ENCODE peak calls at places on chromosomes 1 and 21, in four cellular contexts. D, F, O and J are unnamed samples.
A peak's percentile ranks its signal among the peaks of the same experiment; 100 is the strongest.

GRCh38 chr1:2545754-2546514 is 10.2 kb upstream of the TNFRSF14 start:
- DNase-seq in D (peak; percentile 88), F (peak; percentile 66), O (peak; percentile 86), J (peak; percentile 85)

GRCh38 chr1:91844862-91845528 is 41.0 kb downstream of the TGFBR3 start:
- DNase-seq in D (peak; percentile 62), F (peak; percentile 96), O (peak; percentile 72), J (no peak)

GRCh38 chr1:12339861-12340557 is 110.2 kb downstream of the VPS13D start:
- DNase-seq in D (no peak), F (no peak), O (no peak), J (no peak)

GRCh38 chr1:58062635-58063034 is 483.9 kb downstream of the OMA1 start:
- DNase-seq in D (no peak), F (no peak), O (no peak), J (no peak)

GRCh38 chr1:91752324-91752723 is 133.6 kb downstream of the TGFBR3 start:
- DNase-seq in D (no peak), F (no peak), O (no peak), J (no peak)

GRCh38 chr1:117433943-117434342 is 66.7 kb downstream of the MAN1A2 start:
- DNase-seq in D (no peak), F (no peak), O (no peak), J (no peak)

GRCh38 chr1:47487826-47488450 is 50.1 kb downstream of the FOXD2 start:
- DNase-seq in D (no peak), F (no peak), O (no peak), J (no peak)

GRCh38 chr1:115545791-115546733 is 95.7 kb upstream of the VANGL1 start:
- DNase-seq in D (peak; percentile 70), F (peak; percentile 78), O (no peak), J (no peak)

GRCh38 chr1:63638471-63638870 is 45.3 kb downstream of the PGM1 start:
- DNase-seq in D (no peak), F (no peak), O (no peak), J (no peak)

DNA sequence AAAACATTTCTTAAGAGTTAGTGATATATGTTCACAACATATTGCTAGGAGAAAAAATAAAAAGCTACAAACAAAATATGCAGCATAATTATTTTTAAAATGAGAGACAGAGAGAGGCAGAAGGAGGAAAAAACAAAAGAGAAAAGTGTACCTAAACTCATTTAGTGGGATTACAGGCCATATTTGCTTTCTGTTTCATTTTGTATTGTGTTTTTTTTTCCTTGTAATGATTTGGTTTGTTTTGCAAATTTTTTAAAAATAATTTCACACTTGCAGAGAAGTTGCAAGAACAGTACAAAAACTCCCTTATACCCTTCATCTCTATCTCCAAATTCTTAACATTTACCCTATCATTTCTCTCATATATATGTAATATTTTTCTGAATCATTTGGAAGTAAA is 65.0 kb downstream of the LBR start:
- DNase-seq in D (no peak), F (no peak), O (no peak), J (no peak)
- H3K4me3 ChIP-seq in D (no peak overlapping the region), F (no peak overlapping the region), O (no peak overlapping the region), J (no peak overlapping the region)

DNA sequence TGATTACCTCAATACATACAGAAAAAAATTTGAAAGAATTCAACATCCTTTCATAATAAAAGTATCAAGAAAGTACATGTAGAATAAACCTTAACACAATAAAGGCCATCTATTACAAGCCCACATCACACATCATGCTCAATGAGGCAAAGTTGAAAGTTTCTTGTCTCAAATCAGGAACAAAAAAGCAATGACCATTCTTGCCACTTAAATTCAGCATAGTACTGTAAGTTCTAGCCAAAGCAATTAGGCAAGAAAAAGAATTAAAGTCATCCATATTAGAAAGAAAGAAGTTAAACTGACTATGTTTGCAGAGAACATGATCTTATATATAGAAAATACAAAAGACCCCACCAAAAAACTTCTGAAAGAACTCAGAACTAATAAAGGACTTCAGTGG is 44.5 kb downstream of the KCNT2 start:
- DNase-seq in D (no peak), F (no peak), O (no peak), J (no peak)
- H3K27ac ChIP-seq in D (no peak overlapping the region), F (no peak overlapping the region), O (no peak overlapping the region), J (no peak overlapping the region)

GRCh38 chr1:109397451-109398342 is at the start of gene SORT1:
- DNase-seq in D (peak; percentile 53), F (peak; percentile 80), O (peak; percentile 91), J (peak; percentile 71)

GRCh38 chr1:109396971-109397370 is 747 bp downstream of the SORT1 start:
- DNase-seq in D (no peak), F (no peak), O (no peak), J (no peak)

GRCh38 chr1:109394591-109395281 is 3.0 kb downstream of the SORT1 start:
- DNase-seq in D (no peak), F (no peak), O (no peak), J (no peak)

GRCh38 chr1:109396513-109396839 is 1.2 kb downstream of the SORT1 start:
- DNase-seq in D (no peak), F (no peak), O (no peak), J (no peak)

GRCh38 chr1:109395602-109396512 is 1.9 kb downstream of the SORT1 start:
- DNase-seq in D (no peak), F (peak; percentile 30), O (peak; percentile 58), J (no peak)
- H3K4me3 ChIP-seq in D (no peak overlapping the region), F (no peak overlapping the region), O (peak overlapping the region; percentile 72), J (no peak overlapping the region)

DNA sequence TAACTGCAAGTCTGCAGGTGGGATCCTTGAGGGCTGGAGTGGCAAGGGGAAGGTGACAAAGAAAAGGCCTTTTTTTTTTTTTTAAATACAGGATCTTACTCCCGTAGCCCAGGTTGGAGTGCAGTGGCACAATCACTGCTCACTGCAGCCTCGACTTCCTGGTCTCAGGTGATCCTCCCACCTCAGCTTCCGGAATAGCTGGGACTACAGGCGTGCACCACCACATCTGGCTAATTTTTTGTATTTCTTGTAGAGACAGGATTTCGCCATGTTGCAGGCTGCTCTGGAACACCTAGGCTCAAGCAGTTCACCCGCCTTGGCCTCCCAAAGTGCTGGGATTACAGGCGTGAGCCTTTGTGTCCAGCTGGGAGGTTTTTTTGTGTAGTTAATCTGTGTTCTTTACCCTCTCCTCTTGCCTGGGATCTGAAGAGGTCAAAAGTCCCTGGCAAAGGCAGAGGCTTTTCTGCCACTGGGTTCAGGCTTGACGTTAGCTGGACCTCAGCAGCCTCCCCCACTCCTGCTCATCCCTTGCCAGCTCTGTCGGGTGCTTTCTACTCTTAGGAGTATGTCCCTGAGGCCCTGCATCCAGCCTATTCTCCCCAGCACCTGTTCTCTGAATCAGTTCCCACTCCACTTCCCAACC is 5.2 kb downstream of the IL6R start:
- DNase-seq in D (no peak), F (no peak), O (no peak), J (no peak)
- H3K27ac ChIP-seq in D (no peak overlapping the region), F (no peak overlapping the region), O (peak overlapping the region; percentile 100), J (no peak overlapping the region)

DNA sequence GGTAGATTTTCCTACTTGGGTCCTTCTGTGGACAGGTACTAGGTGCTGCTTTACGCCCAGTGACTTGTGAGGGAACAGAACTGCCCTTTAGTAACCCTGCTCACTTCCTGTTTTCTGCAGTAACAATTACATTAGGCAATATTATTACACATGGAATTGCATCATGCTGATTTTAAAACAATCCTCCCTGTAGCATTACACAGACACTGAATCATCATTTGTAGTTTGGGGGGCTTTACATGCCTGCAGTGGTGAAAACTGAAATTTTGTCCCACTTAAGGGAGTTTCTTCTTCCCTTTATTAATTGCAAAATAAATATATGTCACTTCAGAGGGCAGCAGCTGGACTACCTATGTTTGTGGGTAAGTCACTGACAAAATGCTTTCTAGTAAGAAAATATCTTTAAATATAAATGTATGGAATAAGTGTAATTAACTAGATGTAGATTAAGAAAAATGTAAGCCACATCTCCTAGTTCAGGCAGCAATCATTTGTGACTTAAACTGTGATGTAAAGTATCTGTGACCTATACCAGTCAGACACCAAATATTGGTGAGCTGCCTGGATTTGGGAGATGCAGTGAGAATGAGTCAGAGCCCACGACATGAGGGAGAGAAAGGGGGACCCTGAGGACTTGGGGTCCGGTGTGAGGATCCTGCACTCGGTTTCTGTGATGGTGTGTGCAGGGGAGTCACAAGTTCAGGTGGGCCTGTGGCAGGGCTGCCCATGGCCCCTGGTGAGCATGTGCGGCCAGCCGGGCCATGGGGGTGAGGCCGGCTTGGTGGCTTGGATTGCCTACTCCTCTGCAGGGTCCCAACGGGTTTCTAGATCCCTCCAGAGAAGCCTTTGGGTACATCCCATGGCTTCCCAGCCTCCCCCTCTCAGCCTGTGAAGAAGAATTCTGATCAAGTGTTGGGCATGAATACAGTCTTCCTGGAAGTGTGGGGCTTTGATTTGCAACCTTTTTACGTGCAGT is 19.2 kb upstream of the ABCG1 start:
- DNase-seq in D (peak; percentile 10), F (peak; percentile 83), O (no peak), J (peak; percentile 47)
- H3K4me3 ChIP-seq in D (no peak overlapping the region), F (no peak overlapping the region), O (no peak overlapping the region), J (no peak overlapping the region)

DNA sequence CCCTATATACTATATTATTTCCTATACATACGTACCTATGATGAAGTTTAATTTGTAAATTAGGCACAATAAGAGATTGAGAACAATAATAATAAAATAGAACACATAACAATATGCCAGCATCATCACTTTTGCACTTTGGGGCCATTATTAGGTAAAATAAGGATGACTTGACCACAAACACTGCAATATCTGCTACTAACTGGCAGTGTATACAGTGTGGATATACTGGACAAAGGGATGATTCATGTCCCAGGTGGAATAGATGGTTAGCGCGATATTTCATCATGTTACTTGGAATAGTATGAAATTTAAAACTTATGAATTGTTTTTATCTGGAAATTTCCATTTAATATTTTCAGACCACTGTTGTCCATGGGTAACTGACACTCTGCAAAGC is 35.4 kb upstream of the TXLNA start:
- DNase-seq in D (no peak), F (peak; percentile 15), O (no peak), J (no peak)
- H3K27ac ChIP-seq in D (no peak overlapping the region), F (no peak overlapping the region), O (no peak overlapping the region), J (no peak overlapping the region)

GRCh38 chr1:18643154-18644012 is 12.7 kb downstream of the PAX7 start:
- DNase-seq in D (no peak), F (no peak), O (no peak), J (no peak)

GRCh38 chr1:18640228-18641004 is 9.8 kb downstream of the PAX7 start:
- DNase-seq in D (no peak), F (no peak), O (no peak), J (no peak)

GRCh38 chr1:18642278-18643095 is 11.8 kb downstream of the PAX7 start:
- DNase-seq in D (no peak), F (no peak), O (no peak), J (no peak)

GRCh38 chr1:18639335-18640055 is 8.8 kb downstream of the PAX7 start:
- DNase-seq in D (no peak), F (no peak), O (no peak), J (no peak)

GRCh38 chr1:18641005-18641941 is 10.6 kb downstream of the PAX7 start:
- DNase-seq in D (no peak), F (no peak), O (no peak), J (no peak)
- H3K4me3 ChIP-seq in D (peak overlapping the region; percentile 22), F (no peak overlapping the region), O (peak overlapping the region; percentile 47), J (no peak overlapping the region)